ENCODE peak calls at places on chromosomes 1 and 21, in six cellular contexts. I is IMR-90, A is GM04503, S is fibroblast of lung, L is HTR-8/SVneo, R is renal cortical epithelial cell. X is an unnamed sample.
A peak's percentile ranks its signal among the peaks of the same experiment; 100 is the strongest.

GRCh38 chr1:181430015-181430657 is 53.2 kb upstream of the CACNA1E start:
- DNase-seq in I (no peak), A (no peak), S (no peak), L (no peak), R (no peak), X (no peak)

GRCh38 chr1:38053416-38054091 is 7.0 kb upstream of the POU3F1 start:
- DNase-seq in I (no peak), A (no peak), S (no peak), L (no peak), R (no peak), X (no peak)

GRCh38 chr1:85323770-85324169 is 47.3 kb upstream of the BCL10 start:
- DNase-seq in I (no peak), A (no peak), S (no peak), L (no peak), R (no peak), X (no peak)

GRCh38 chr1:7827134-7827955 is 25.5 kb downstream of the UTS2 start:
- DNase-seq in I (no peak), A (no peak), S (peak; percentile 53), L (no peak), R (no peak), X (no peak)

GRCh38 chr1:186566140-186566850 is 105.4 kb upstream of the PDC start:
- DNase-seq in I (peak; percentile 62), A (no peak), S (no peak), L (no peak), R (no peak), X (peak; percentile 15)

GRCh38 chr1:58881471-58881994 is 97.7 kb upstream of the JUN start:
- DNase-seq in I (peak; percentile 82), A (peak; percentile 59), S (peak; percentile 83), L (peak; percentile 49), R (peak; percentile 98), X (no peak)

GRCh38 chr1:233140974-233141373 is 154.6 kb downstream of the PCNX2 start:
- DNase-seq in I (no peak), A (no peak), S (peak; percentile 54), L (no peak), R (peak; percentile 54), X (no peak)

GRCh38 chr1:226763741-226764264 is 24.7 kb upstream of the ITPKB start:
- DNase-seq in I (peak; percentile 96), A (no peak), S (peak; percentile 88), L (peak; percentile 95), R (peak; percentile 70), X (peak; percentile 79)

GRCh38 chr1:209416009-209416408 is 167.5 kb upstream of the CAMK1G start:
- DNase-seq in I (peak; percentile 85), A (no peak), S (no peak), L (peak; percentile 48), R (peak; percentile 95), X (no peak)

GRCh38 chr1:173330149-173330951 is 123.2 kb upstream of the TNFSF4 start:
- DNase-seq in I (peak; percentile 83), A (peak; percentile 48), S (peak; percentile 82), L (peak; percentile 11), R (peak; percentile 43), X (peak; percentile 14)

GRCh38 chr1:64019818-64020217 is 183.6 kb upstream of the UBE2U start:
- DNase-seq in I (peak; percentile 69), A (peak; percentile 49), S (peak; percentile 76), L (no peak), R (peak; percentile 80), X (peak; percentile 44)

GRCh38 chr1:55639051-55639450 is 423.9 kb upstream of the USP24 start:
- DNase-seq in I (no peak), A (no peak), S (no peak), L (no peak), R (no peak), X (no peak)

GRCh38 chr1:115134850-115135484 is 45.7 kb upstream of the TSPAN2 start:
- DNase-seq in I (peak; percentile 82), A (peak; percentile 89), S (peak; percentile 18), L (peak; percentile 46), R (peak; percentile 91), X (peak; percentile 70)

GRCh38 chr1:72170246-72170645 is 112.1 kb downstream of the NEGR1 start:
- DNase-seq in I (no peak), A (no peak), S (no peak), L (no peak), R (no peak), X (no peak)

GRCh38 chr1:9080704-9081291 is 11.4 kb upstream of the SLC2A5 start:
- DNase-seq in I (no peak), A (no peak), S (no peak), L (peak; percentile 25), R (peak; percentile 91), X (no peak)

GRCh38 chr1:67711850-67712202 is 26.8 kb downstream of the GADD45A start:
- DNase-seq in I (no peak), A (no peak), S (no peak), L (no peak), R (no peak), X (no peak)

GRCh38 chr1:218481116-218481775 is 136.1 kb downstream of the TGFB2 start:
- DNase-seq in I (peak; percentile 53), A (no peak), S (no peak), L (no peak), R (peak; percentile 48), X (no peak)

GRCh38 chr1:80656628-80657019 is 1144.1 kb upstream of the ADGRL2 start:
- DNase-seq in I (peak; percentile 7), A (no peak), S (peak; percentile 38), L (no peak), R (peak; percentile 84), X (no peak)

GRCh38 chr1:109314805-109315204 is 8.0 kb upstream of the MYBPHL start:
- DNase-seq in I (peak; percentile 35), A (peak; percentile 21), S (peak; percentile 65), L (no peak), R (no peak), X (no peak)

GRCh38 chr1:193060938-193061337 is 1.5 kb downstream of the RO60 start:
- DNase-seq in I (peak; percentile 22), A (no peak), S (peak; percentile 22), L (no peak), R (peak; percentile 7), X (peak; percentile 4)

GRCh38 chr1:220810179-220810653 is 23.5 kb downstream of the MTARC1 start:
- DNase-seq in I (peak; percentile 78), A (no peak), S (peak; percentile 84), L (peak; percentile 79), R (peak; percentile 58), X (peak; percentile 80)

GRCh38 chr1:170660281-170660713 is 3.6 kb upstream of the PRRX1 start:
- DNase-seq in I (no peak), A (no peak), S (no peak), L (no peak), R (no peak), X (no peak)

GRCh38 chr1:14887044-14887443 is 266.5 kb upstream of the TMEM51 start:
- DNase-seq in I (no peak), A (no peak), S (no peak), L (no peak), R (no peak), X (no peak)

GRCh38 chr1:159000627-159001026 is 9.1 kb upstream of the IFI16 start:
- DNase-seq in I (peak; percentile 94), A (peak; percentile 69), S (peak; percentile 97), L (peak; percentile 48), R (peak; percentile 93), X (peak; percentile 75)

GRCh38 chr1:24526940-24527542 is 24.4 kb downstream of the RCAN3 start:
- DNase-seq in I (peak; percentile 20), A (no peak), S (peak; percentile 38), L (peak; percentile 13), R (no peak), X (peak; percentile 27)

GRCh38 chr1:167442142-167442848 is 76.0 kb downstream of the CD247 start:
- DNase-seq in I (peak; percentile 55), A (no peak), S (peak; percentile 72), L (peak; percentile 89), R (peak; percentile 43), X (peak; percentile 85)

GRCh38 chr1:183472488-183473285 is at the start of gene SMG7:
- DNase-seq in I (peak; percentile 12), A (no peak), S (no peak), L (peak; percentile 28), R (peak; percentile 11), X (peak; percentile 29)

GRCh38 chr1:54995835-54996234 is 2.9 kb upstream of the BSND start:
- DNase-seq in I (no peak), A (no peak), S (no peak), L (no peak), R (no peak), X (no peak)

GRCh38 chr21:41817228-41817627 is 50.4 kb upstream of the RIPK4 start:
- DNase-seq in I (peak; percentile 83), A (peak; percentile 27), S (peak; percentile 73), L (peak; percentile 79), R (peak; percentile 78), X (peak; percentile 94)

GRCh38 chr1:92194516-92194915 is 23.2 kb upstream of the C1orf146 start:
- DNase-seq in I (peak; percentile 40), A (no peak), S (no peak), L (no peak), R (no peak), X (no peak)

GRCh38 chr1:81375884-81376548 is 424.7 kb upstream of the ADGRL2 start:
- DNase-seq in I (no peak), A (no peak), S (no peak), L (no peak), R (no peak), X (no peak)

GRCh38 chr21:42553435-42553834 is 39.8 kb downstream of the SLC37A1 start:
- DNase-seq in I (no peak), A (no peak), S (no peak), L (no peak), R (no peak), X (no peak)

GRCh38 chr1:154325583-154326545 is 539 bp downstream of the ATP8B2 start:
- DNase-seq in I (peak; percentile 89), A (peak; percentile 68), S (peak; percentile 89), L (peak; percentile 77), R (peak; percentile 72), X (peak; percentile 95)

GRCh38 chr1:55685560-55685959 is 470.4 kb upstream of the USP24 start:
- DNase-seq in I (no peak), A (no peak), S (no peak), L (no peak), R (no peak), X (no peak)

GRCh38 chr1:30912913-30913652 is 4.5 kb upstream of the SDC3 start:
- DNase-seq in I (no peak), A (no peak), S (no peak), L (no peak), R (no peak), X (no peak)

GRCh38 chr1:116984406-116985160 is 17.0 kb upstream of the CD101 start:
- DNase-seq in I (no peak), A (no peak), S (no peak), L (no peak), R (no peak), X (no peak)

GRCh38 chr1:213154056-213154677 is 103.1 kb downstream of the RPS6KC1 start:
- DNase-seq in I (no peak), A (no peak), S (no peak), L (no peak), R (no peak), X (no peak)

GRCh38 chr1:7476402-7476801 is 294.7 kb upstream of the VAMP3 start:
- DNase-seq in I (no peak), A (no peak), S (no peak), L (no peak), R (no peak), X (no peak)

GRCh38 chr1:208004851-208005250 is 93.9 kb upstream of the CD34 start:
- DNase-seq in I (peak; percentile 65), A (peak; percentile 31), S (no peak), L (no peak), R (no peak), X (peak; percentile 70)

GRCh38 chr1:200181861-200182260 is 154.4 kb downstream of the NR5A2 start:
- DNase-seq in I (no peak), A (no peak), S (no peak), L (no peak), R (no peak), X (no peak)

X was measured in hepatic stellate cell.